ENCODE peak calls at places on chromosomes 4 and X, in seven cellular contexts. M is neuronal stem cell, I is H1, F is H9, H is IMR-90, R is mesenchymal stem cell, V is trophoblast cell. P is an unnamed sample.

GRCh38 chr4:166903408-166903807 is 330.9 kb downstream of the SPOCK3 start:
- DNase-seq in I (no peak), R (no peak), M (no peak), V (no peak), F (no peak), H (no peak), P (no peak)

GRCh38 chrX:48854898-48855297 is 19.5 kb upstream of the PCSK1N start:
- DNase-seq in V (peak; percentile 32), R (peak; percentile 28), F (no peak), I (no peak), M (no peak), H (no peak), P (peak; percentile 55)

GRCh38 chrX:40174594-40175415 is 77.0 kb upstream of the BCOR start:
- DNase-seq in R (peak; percentile 82), F (peak; percentile 75), V (peak; percentile 57), M (no peak), H (no peak), I (peak; percentile 57), P (peak; percentile 69)

GRCh38 chr4:53365121-53365485 is 758 bp downstream of the SCFD2 start:
- DNase-seq in F (peak; percentile 29), M (no peak), I (no peak), H (peak; percentile 27), R (peak; percentile 41), V (no peak), P (peak; percentile 21)

GRCh38 chrX:53305996-53306937 is 24.9 kb upstream of the IQSEC2 start:
- DNase-seq in R (no peak), M (no peak), H (no peak), I (no peak), F (no peak), V (no peak), P (no peak)

GRCh38 chr4:128606173-128606572 is 203.3 kb upstream of the JADE1 start:
- DNase-seq in F (no peak), H (peak; percentile 79), R (peak; percentile 22), M (no peak), V (no peak), I (peak; percentile 24), P (no peak)

GRCh38 chrX:137747231-137747630 is 181.3 kb downstream of the ZIC3 start:
- DNase-seq in I (no peak), M (no peak), R (no peak), F (peak; percentile 62), V (no peak), H (no peak), P (peak; percentile 89)

GRCh38 chr4:38243385-38244053 is 283.3 kb downstream of the PTTG2 start:
- DNase-seq in R (peak; percentile 70), M (no peak), H (peak; percentile 1), F (no peak), I (peak; percentile 6), V (no peak), P (no peak)

GRCh38 chrX:133171962-133172708 is 46.0 kb downstream of the TFDP3 start:
- DNase-seq in V (peak; percentile 57), H (no peak), R (peak; percentile 24), M (peak; percentile 3), I (no peak), F (no peak), P (peak; percentile 17)

GRCh38 chr4:41155194-41155830 is 59.0 kb downstream of the APBB2 start:
- DNase-seq in H (peak; percentile 80), F (no peak), R (peak; percentile 90), I (no peak), V (peak; percentile 85), M (no peak), P (peak; percentile 70)

GRCh38 chr4:3291411-3291968 is 1.3 kb upstream of the RGS12 start:
- DNase-seq in I (peak; percentile 65), R (no peak), H (no peak), F (peak; percentile 60), M (no peak), V (peak; percentile 35), P (peak; percentile 67)

GRCh38 chr4:7364979-7365378 is 69.8 kb downstream of the PSAPL1 start:
- DNase-seq in I (no peak), H (no peak), F (no peak), V (no peak), R (no peak), M (no peak), P (no peak)

GRCh38 chr4:107740381-107740780 is 20.3 kb upstream of the PAPSS1 start:
- DNase-seq in I (no peak), R (peak; percentile 24), H (peak; percentile 9), V (peak; percentile 36), M (no peak), F (no peak), P (peak; percentile 63)

GRCh38 chrX:77009691-77010090 is 437.5 kb upstream of the FGF16 start:
- DNase-seq in M (no peak), F (no peak), V (peak; percentile 0), I (no peak), R (no peak), H (peak; percentile 35), P (no peak)

GRCh38 chr4:140423106-140423505 is 4.3 kb downstream of the CLGN start:
- DNase-seq in H (peak; percentile 25), F (no peak), M (no peak), V (no peak), I (no peak), R (no peak), P (no peak)

GRCh38 chr4:34181891-34182290 is 2062.4 kb downstream of the ARAP2 start:
- DNase-seq in F (no peak), M (no peak), V (peak; percentile 72), I (no peak), R (peak; percentile 64), H (peak; percentile 61), P (no peak)

GRCh38 chrX:110081740-110082139 is 78.8 kb downstream of the TMEM164 start:
- DNase-seq in V (no peak), F (no peak), I (no peak), R (peak; percentile 48), H (peak; percentile 28), M (no peak), P (no peak)

GRCh38 chrX:153511784-153512500 is 5.5 kb upstream of the ATP2B3 start:
- DNase-seq in I (no peak), M (no peak), R (no peak), V (no peak), H (no peak), F (no peak), P (no peak)

GRCh38 chr4:5003372-5003857 is 15.8 kb downstream of the CYTL1 start:
- DNase-seq in M (no peak), H (no peak), F (no peak), R (no peak), I (no peak), V (no peak), P (peak; percentile 59)

GRCh38 chrX:40091691-40092421 is 5.9 kb downstream of the BCOR start:
- DNase-seq in R (no peak), V (peak; percentile 23), F (peak; percentile 77), H (no peak), I (peak; percentile 65), M (no peak), P (peak; percentile 66)

GRCh38 chrX:84907324-84907946 is 96.2 kb upstream of the APOOL start:
- DNase-seq in V (peak; percentile 40), F (no peak), I (no peak), R (peak; percentile 3), H (peak; percentile 5), M (no peak), P (peak; percentile 9)

GRCh38 chrX:130118396-130118795 is 8.1 kb upstream of the ELF4 start:
- DNase-seq in R (peak; percentile 62), H (peak; percentile 81), F (no peak), M (no peak), V (peak; percentile 81), I (no peak), P (no peak)

GRCh38 chrX:115400960-115401359 is 111.4 kb downstream of the LUZP4 start:
- DNase-seq in H (no peak), I (peak; percentile 45), V (no peak), F (peak; percentile 33), R (no peak), M (peak; percentile 2), P (peak; percentile 43)

GRCh38 chr4:132108784-132109183 is 1040.3 kb upstream of the PCDH10 start:
- DNase-seq in F (no peak), V (no peak), R (no peak), M (no peak), I (no peak), H (peak; percentile 79), P (no peak)

DNA sequence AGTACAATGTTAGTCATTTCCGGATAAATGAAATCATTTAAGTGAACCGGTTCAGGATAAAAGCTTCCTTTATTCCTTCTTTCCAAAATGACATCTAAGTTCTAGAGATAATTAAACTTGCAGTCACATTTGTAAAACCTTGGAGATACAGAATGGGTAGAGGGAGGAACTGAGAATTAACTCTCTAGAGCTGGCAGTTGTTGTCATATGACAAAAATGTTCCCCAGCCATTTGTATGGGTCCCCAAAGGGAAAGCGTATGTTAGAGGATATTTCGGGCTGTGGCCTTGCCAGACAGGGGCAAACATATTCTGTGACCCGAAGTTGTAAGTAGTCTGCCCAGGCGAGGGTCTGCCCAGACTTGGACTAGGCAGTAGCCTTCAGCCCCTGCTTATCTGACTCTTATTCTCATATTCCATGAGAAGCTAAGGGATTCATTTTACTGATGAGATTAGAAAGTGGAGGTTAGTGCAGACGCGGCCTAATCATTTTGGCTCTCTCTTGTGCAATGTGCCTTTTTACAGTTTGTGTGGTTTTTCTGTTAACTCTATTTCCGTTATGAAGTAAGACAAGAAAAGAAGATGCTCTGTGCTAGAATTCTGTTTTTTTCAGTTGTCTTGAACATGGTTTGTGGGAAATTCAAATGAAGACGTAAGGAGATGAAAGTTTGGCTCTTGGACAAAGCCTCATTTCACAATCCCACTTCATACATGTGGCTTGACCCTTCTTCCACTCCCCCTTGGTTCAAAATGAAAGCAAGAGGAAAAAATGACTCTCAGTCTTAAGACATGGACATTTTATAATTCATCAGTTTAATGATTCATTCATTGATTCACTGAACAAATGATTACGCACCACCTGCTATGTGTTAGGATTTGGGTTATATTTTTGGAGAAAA is 2394.2 kb upstream of the AGA start:
- DNase-seq in I (no peak), H (peak; percentile 54), F (no peak), V (no peak), M (no peak), R (no peak), P (no peak)
- H3K4me2 ChIP-seq in I (no peak overlapping the region), H (no peak overlapping the region), F (no peak overlapping the region), V (no peak overlapping the region), M (no peak overlapping the region), R (no peak overlapping the region), P (no peak overlapping the region)

DNA sequence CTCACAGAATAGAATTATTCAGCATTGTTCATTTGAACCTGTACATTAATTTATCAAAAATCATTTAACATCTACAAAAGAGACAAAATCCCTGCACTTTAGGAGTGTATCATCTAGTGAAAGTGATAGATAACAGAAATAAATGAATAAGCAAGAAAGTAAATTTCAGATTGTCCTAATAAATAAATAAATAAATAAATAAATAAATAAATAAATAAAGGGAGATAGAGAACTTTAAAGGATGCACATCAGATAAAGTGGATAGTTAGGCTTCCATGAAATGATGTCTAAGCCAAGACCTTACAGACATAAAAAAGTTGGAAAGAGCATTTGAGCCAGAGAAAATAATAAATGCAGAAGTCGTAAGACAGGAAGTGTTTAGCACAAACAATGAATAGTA is 444.7 kb downstream of the CFAP47 start:
- DNase-seq in H (no peak), I (no peak), M (no peak), V (no peak), R (no peak), F (no peak), P (no peak)
- H2BK120ac ChIP-seq in H (no peak overlapping the region), I (no peak overlapping the region), M (no peak overlapping the region), V (no peak overlapping the region), R (no peak overlapping the region), F (no peak overlapping the region), P (no peak overlapping the region)

GRCh38 chrX:69371159-69371558 is 133.0 kb upstream of the NALF2 start:
- DNase-seq in H (no peak), F (no peak), R (no peak), V (no peak), I (no peak), M (no peak), P (no peak)
- H3K4me2 ChIP-seq in H (no peak overlapping the region), F (no peak overlapping the region), R (no peak overlapping the region), V (no peak overlapping the region), I (no peak overlapping the region), M (no peak overlapping the region), P (no peak overlapping the region)

GRCh38 chrX:72685018-72685417 is 29.1 kb downstream of the PHKA1 start:
- DNase-seq in V (no peak), R (no peak), I (no peak), H (no peak), M (no peak), F (no peak), P (no peak)
- H2BK120ac ChIP-seq in V (no peak overlapping the region), R (no peak overlapping the region), I (no peak overlapping the region), H (no peak overlapping the region), M (no peak overlapping the region), F (no peak overlapping the region), P (no peak overlapping the region)